ENCODE peak calls at places on chromosome 6, in ten cellular contexts. One of them, this sample, is unnamed.

GRCh38 chr6:167827588-167828324 is 1.0 kb downstream of the AFDN start:
- DNase-seq in GM23248: peak
- DNase-seq in caudate nucleus: no peak
- DNase-seq in adrenal gland: peak
- DNase-seq in foreskin keratinocyte: no peak
- DNase-seq in right cardiac atrium: peak
- DNase-seq in colonic mucosa: peak
- DNase-seq in RWPE1: peak
- DNase-seq in CD8-positive, alpha-beta T cell: peak
- DNase-seq in right lobe of liver: peak
- DNase-seq in this sample: peak

GRCh38 chr6:169915769-169916550 is 164.5 kb downstream of the ERMARD start:
- DNase-seq in adrenal gland: peak
- DNase-seq in CD8-positive, alpha-beta T cell: no peak
- DNase-seq in right cardiac atrium: peak
- DNase-seq in RWPE1: no peak
- DNase-seq in GM23248: no peak
- DNase-seq in colonic mucosa: no peak
- DNase-seq in right lobe of liver: no peak
- DNase-seq in foreskin keratinocyte: no peak
- DNase-seq in caudate nucleus: no peak
- DNase-seq in this sample: no peak

GRCh38 chr6:158684745-158685355 is 35.0 kb downstream of the SYTL3 start:
- DNase-seq in adrenal gland: peak
- DNase-seq in GM23248: no peak
- DNase-seq in caudate nucleus: no peak
- DNase-seq in RWPE1: no peak
- DNase-seq in right lobe of liver: no peak
- DNase-seq in right cardiac atrium: no peak
- DNase-seq in foreskin keratinocyte: no peak
- DNase-seq in colonic mucosa: peak
- DNase-seq in CD8-positive, alpha-beta T cell: peak
- DNase-seq in this sample: no peak

GRCh38 chr6:156191895-156192294 is 585.3 kb upstream of the ARID1B start:
- DNase-seq in CD8-positive, alpha-beta T cell: no peak
- DNase-seq in colonic mucosa: no peak
- DNase-seq in right cardiac atrium: no peak
- DNase-seq in RWPE1: no peak
- DNase-seq in right lobe of liver: no peak
- DNase-seq in GM23248: no peak
- DNase-seq in foreskin keratinocyte: peak
- DNase-seq in adrenal gland: no peak
- DNase-seq in caudate nucleus: no peak
- DNase-seq in this sample: no peak

GRCh38 chr6:37052027-37052628 is 46.7 kb downstream of the FGD2 start:
- DNase-seq in GM23248: no peak
- DNase-seq in colonic mucosa: no peak
- DNase-seq in CD8-positive, alpha-beta T cell: no peak
- DNase-seq in RWPE1: no peak
- DNase-seq in right cardiac atrium: peak
- DNase-seq in right lobe of liver: no peak
- DNase-seq in caudate nucleus: no peak
- DNase-seq in foreskin keratinocyte: no peak
- DNase-seq in adrenal gland: no peak
- DNase-seq in this sample: peak

GRCh38 chr6:125188037-125188436 is 34.5 kb downstream of the TPD52L1 start:
- DNase-seq in colonic mucosa: no peak
- DNase-seq in CD8-positive, alpha-beta T cell: no peak
- DNase-seq in foreskin keratinocyte: no peak
- DNase-seq in caudate nucleus: no peak
- DNase-seq in right cardiac atrium: no peak
- DNase-seq in RWPE1: no peak
- DNase-seq in adrenal gland: no peak
- DNase-seq in right lobe of liver: no peak
- DNase-seq in GM23248: peak
- DNase-seq in this sample: no peak

GRCh38 chr6:47598367-47598766 is 100.0 kb upstream of the ADGRF4 start:
- DNase-seq in caudate nucleus: no peak
- DNase-seq in right lobe of liver: no peak
- DNase-seq in GM23248: no peak
- DNase-seq in CD8-positive, alpha-beta T cell: no peak
- DNase-seq in RWPE1: no peak
- DNase-seq in right cardiac atrium: no peak
- DNase-seq in foreskin keratinocyte: no peak
- DNase-seq in colonic mucosa: no peak
- DNase-seq in adrenal gland: no peak
- DNase-seq in this sample: no peak

GRCh38 chr6:56649782-56650181 is 7.1 kb upstream of the DST start:
- DNase-seq in right cardiac atrium: no peak
- DNase-seq in right lobe of liver: no peak
- DNase-seq in colonic mucosa: no peak
- DNase-seq in foreskin keratinocyte: peak
- DNase-seq in adrenal gland: no peak
- DNase-seq in caudate nucleus: no peak
- DNase-seq in GM23248: peak
- DNase-seq in CD8-positive, alpha-beta T cell: no peak
- DNase-seq in RWPE1: no peak
- DNase-seq in this sample: no peak

GRCh38 chr6:89371849-89372505 is 19.5 kb upstream of the UBE2J1 start:
- DNase-seq in right cardiac atrium: peak
- DNase-seq in adrenal gland: peak
- DNase-seq in caudate nucleus: peak
- DNase-seq in right lobe of liver: peak
- DNase-seq in foreskin keratinocyte: no peak
- DNase-seq in colonic mucosa: peak
- DNase-seq in GM23248: peak
- DNase-seq in CD8-positive, alpha-beta T cell: peak
- DNase-seq in RWPE1: peak
- DNase-seq in this sample: peak

GRCh38 chr6:44462797-44463770 is 75.6 kb downstream of the CDC5L start:
- DNase-seq in GM23248: no peak
- DNase-seq in RWPE1: no peak
- DNase-seq in CD8-positive, alpha-beta T cell: no peak
- DNase-seq in foreskin keratinocyte: no peak
- DNase-seq in adrenal gland: no peak
- DNase-seq in caudate nucleus: no peak
- DNase-seq in right cardiac atrium: no peak
- DNase-seq in colonic mucosa: no peak
- DNase-seq in right lobe of liver: no peak
- DNase-seq in this sample: no peak

GRCh38 chr6:114063956-114064355 is 93.0 kb upstream of the HDAC2 start:
- DNase-seq in caudate nucleus: no peak
- DNase-seq in right lobe of liver: no peak
- DNase-seq in RWPE1: no peak
- DNase-seq in colonic mucosa: no peak
- DNase-seq in adrenal gland: no peak
- DNase-seq in GM23248: no peak
- DNase-seq in right cardiac atrium: no peak
- DNase-seq in CD8-positive, alpha-beta T cell: no peak
- DNase-seq in foreskin keratinocyte: peak
- DNase-seq in this sample: no peak

GRCh38 chr6:129672883-129673631 is 36.9 kb downstream of the ARHGAP18 start:
- DNase-seq in GM23248: peak
- DNase-seq in RWPE1: peak
- DNase-seq in caudate nucleus: no peak
- DNase-seq in colonic mucosa: no peak
- DNase-seq in CD8-positive, alpha-beta T cell: no peak
- DNase-seq in right lobe of liver: no peak
- DNase-seq in right cardiac atrium: no peak
- DNase-seq in adrenal gland: peak
- DNase-seq in foreskin keratinocyte: peak
- DNase-seq in this sample: no peak

GRCh38 chr6:111572216-111572706 is 33.4 kb downstream of the TRAF3IP2 start:
- DNase-seq in CD8-positive, alpha-beta T cell: no peak
- DNase-seq in colonic mucosa: no peak
- DNase-seq in right cardiac atrium: no peak
- DNase-seq in foreskin keratinocyte: no peak
- DNase-seq in adrenal gland: no peak
- DNase-seq in right lobe of liver: no peak
- DNase-seq in RWPE1: no peak
- DNase-seq in caudate nucleus: no peak
- DNase-seq in GM23248: no peak
- DNase-seq in this sample: no peak

GRCh38 chr6:142275146-142276006 is 26.4 kb upstream of the ADGRG6 start:
- DNase-seq in caudate nucleus: no peak
- DNase-seq in foreskin keratinocyte: peak
- DNase-seq in adrenal gland: no peak
- DNase-seq in colonic mucosa: no peak
- DNase-seq in RWPE1: peak
- DNase-seq in GM23248: peak
- DNase-seq in CD8-positive, alpha-beta T cell: no peak
- DNase-seq in right cardiac atrium: no peak
- DNase-seq in right lobe of liver: no peak
- DNase-seq in this sample: no peak

GRCh38 chr6:26155066-26155925 is 68.1 kb downstream of the HFE start:
- DNase-seq in caudate nucleus: no peak
- DNase-seq in adrenal gland: peak
- DNase-seq in RWPE1: no peak
- DNase-seq in CD8-positive, alpha-beta T cell: no peak
- DNase-seq in right cardiac atrium: peak
- DNase-seq in colonic mucosa: peak
- DNase-seq in GM23248: peak
- DNase-seq in foreskin keratinocyte: no peak
- DNase-seq in right lobe of liver: no peak
- DNase-seq in this sample: no peak

GRCh38 chr6:71080793-71081192 is 123.9 kb upstream of the B3GAT2 start:
- DNase-seq in right cardiac atrium: no peak
- DNase-seq in adrenal gland: no peak
- DNase-seq in GM23248: peak
- DNase-seq in colonic mucosa: no peak
- DNase-seq in caudate nucleus: no peak
- DNase-seq in CD8-positive, alpha-beta T cell: no peak
- DNase-seq in RWPE1: no peak
- DNase-seq in right lobe of liver: no peak
- DNase-seq in foreskin keratinocyte: no peak
- DNase-seq in this sample: no peak

GRCh38 chr6:31764239-31764638 is 1.8 kb downstream of the SAPCD1 start:
- DNase-seq in right lobe of liver: no peak
- DNase-seq in GM23248: no peak
- DNase-seq in adrenal gland: no peak
- DNase-seq in caudate nucleus: no peak
- DNase-seq in CD8-positive, alpha-beta T cell: no peak
- DNase-seq in RWPE1: no peak
- DNase-seq in foreskin keratinocyte: no peak
- DNase-seq in colonic mucosa: no peak
- DNase-seq in right cardiac atrium: no peak
- DNase-seq in this sample: peak
- H3K27ac ChIP-seq in right lobe of liver: no peak
- H3K27ac ChIP-seq in GM23248: no peak
- H3K27ac ChIP-seq in adrenal gland: no peak
- H3K27ac ChIP-seq in caudate nucleus: no peak
- H3K27ac ChIP-seq in CD8-positive, alpha-beta T cell: no peak
- H3K27ac ChIP-seq in RWPE1: peak
- H3K27ac ChIP-seq in foreskin keratinocyte: no peak
- H3K27ac ChIP-seq in colonic mucosa: no peak
- H3K27ac ChIP-seq in right cardiac atrium: no peak
- H3K27ac ChIP-seq in this sample: no peak

DNA sequence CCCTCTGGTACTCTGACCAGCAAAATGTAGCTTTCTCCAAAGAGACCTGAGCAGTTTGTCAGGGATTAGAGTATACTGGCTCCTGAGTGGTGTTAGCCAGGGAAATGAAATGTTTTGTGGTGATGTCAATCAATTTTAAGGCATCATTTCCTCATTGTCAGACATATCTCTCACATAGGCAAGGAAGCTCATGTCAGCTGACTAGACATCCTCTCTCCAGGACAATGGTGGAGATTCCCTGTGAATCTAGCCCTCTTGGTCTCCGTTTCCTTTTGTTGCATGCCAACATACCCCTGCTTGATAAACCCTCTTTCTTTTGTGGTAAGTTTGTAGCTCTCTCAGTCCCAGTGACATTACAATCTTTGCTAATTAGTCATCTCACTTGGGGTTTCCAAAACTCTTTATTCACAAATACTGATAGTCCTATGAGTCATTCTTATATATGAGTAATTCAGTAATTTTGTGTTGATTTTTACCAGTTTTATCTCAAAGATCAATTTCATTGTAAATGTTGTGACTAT is 135.6 kb upstream of the PTPRK start:
- DNase-seq in right cardiac atrium: no peak
- DNase-seq in colonic mucosa: no peak
- DNase-seq in GM23248: peak
- DNase-seq in adrenal gland: no peak
- DNase-seq in CD8-positive, alpha-beta T cell: no peak
- DNase-seq in RWPE1: peak
- DNase-seq in right lobe of liver: no peak
- DNase-seq in foreskin keratinocyte: peak
- DNase-seq in caudate nucleus: no peak
- DNase-seq in this sample: no peak
- H3K27ac ChIP-seq in right cardiac atrium: no peak
- H3K27ac ChIP-seq in colonic mucosa: no peak
- H3K27ac ChIP-seq in GM23248: peak
- H3K27ac ChIP-seq in adrenal gland: no peak
- H3K27ac ChIP-seq in CD8-positive, alpha-beta T cell: no peak
- H3K27ac ChIP-seq in RWPE1: no peak
- H3K27ac ChIP-seq in right lobe of liver: no peak
- H3K27ac ChIP-seq in foreskin keratinocyte: peak
- H3K27ac ChIP-seq in caudate nucleus: no peak
- H3K27ac ChIP-seq in this sample: no peak

GRCh38 chr6:61751986-61752385 is 534.0 kb downstream of the KHDRBS2 start:
- DNase-seq in RWPE1: no peak
- DNase-seq in right cardiac atrium: no peak
- DNase-seq in caudate nucleus: no peak
- DNase-seq in foreskin keratinocyte: no peak
- DNase-seq in colonic mucosa: no peak
- DNase-seq in adrenal gland: no peak
- DNase-seq in GM23248: no peak
- DNase-seq in CD8-positive, alpha-beta T cell: no peak
- DNase-seq in right lobe of liver: no peak
- DNase-seq in this sample: no peak
- H3K27ac ChIP-seq in RWPE1: no peak
- H3K27ac ChIP-seq in right cardiac atrium: no peak
- H3K27ac ChIP-seq in caudate nucleus: no peak
- H3K27ac ChIP-seq in foreskin keratinocyte: no peak
- H3K27ac ChIP-seq in colonic mucosa: no peak
- H3K27ac ChIP-seq in adrenal gland: no peak
- H3K27ac ChIP-seq in GM23248: no peak
- H3K27ac ChIP-seq in CD8-positive, alpha-beta T cell: no peak
- H3K27ac ChIP-seq in right lobe of liver: no peak
- H3K27ac ChIP-seq in this sample: no peak

GRCh38 chr6:5318617-5319016 is 57.3 kb downstream of the FARS2 start:
- DNase-seq in colonic mucosa: no peak
- DNase-seq in right lobe of liver: no peak
- DNase-seq in adrenal gland: no peak
- DNase-seq in caudate nucleus: no peak
- DNase-seq in foreskin keratinocyte: no peak
- DNase-seq in right cardiac atrium: no peak
- DNase-seq in CD8-positive, alpha-beta T cell: no peak
- DNase-seq in GM23248: no peak
- DNase-seq in RWPE1: no peak
- DNase-seq in this sample: no peak

GRCh38 chr6:5315883-5316282 is 54.6 kb downstream of the FARS2 start:
- DNase-seq in CD8-positive, alpha-beta T cell: no peak
- DNase-seq in adrenal gland: no peak
- DNase-seq in foreskin keratinocyte: no peak
- DNase-seq in caudate nucleus: no peak
- DNase-seq in GM23248: peak
- DNase-seq in right lobe of liver: no peak
- DNase-seq in RWPE1: no peak
- DNase-seq in right cardiac atrium: no peak
- DNase-seq in colonic mucosa: no peak
- DNase-seq in this sample: no peak

GRCh38 chr6:5314191-5314865 is 53.0 kb downstream of the FARS2 start:
- DNase-seq in right cardiac atrium: no peak
- DNase-seq in adrenal gland: no peak
- DNase-seq in right lobe of liver: no peak
- DNase-seq in caudate nucleus: no peak
- DNase-seq in GM23248: no peak
- DNase-seq in colonic mucosa: no peak
- DNase-seq in RWPE1: no peak
- DNase-seq in CD8-positive, alpha-beta T cell: no peak
- DNase-seq in foreskin keratinocyte: no peak
- DNase-seq in this sample: no peak

GRCh38 chr6:5316946-5317345 is 55.6 kb downstream of the FARS2 start:
- DNase-seq in RWPE1: no peak
- DNase-seq in foreskin keratinocyte: no peak
- DNase-seq in caudate nucleus: no peak
- DNase-seq in CD8-positive, alpha-beta T cell: no peak
- DNase-seq in adrenal gland: no peak
- DNase-seq in colonic mucosa: no peak
- DNase-seq in right cardiac atrium: no peak
- DNase-seq in GM23248: no peak
- DNase-seq in right lobe of liver: no peak
- DNase-seq in this sample: no peak
- H3K27ac ChIP-seq in RWPE1: no peak
- H3K27ac ChIP-seq in foreskin keratinocyte: no peak
- H3K27ac ChIP-seq in caudate nucleus: no peak
- H3K27ac ChIP-seq in CD8-positive, alpha-beta T cell: no peak
- H3K27ac ChIP-seq in adrenal gland: no peak
- H3K27ac ChIP-seq in colonic mucosa: no peak
- H3K27ac ChIP-seq in right cardiac atrium: no peak
- H3K27ac ChIP-seq in GM23248: no peak
- H3K27ac ChIP-seq in right lobe of liver: no peak
- H3K27ac ChIP-seq in this sample: no peak

This sample was measured in spleen.